ENCODE peak calls at places on chromosome 1, in nine cellular contexts. E is HepG2, Z is cardiac fibroblast, T is adrenal gland, I is anterior cingulate cortex, U is stromal cell of bone marrow, L is Right ventricle myocardium inferior, A is neural crest cell, W is amniotic stem cell. X is an unnamed sample.

GRCh38 chr1:15280416-15280815 is 33.4 kb downstream of the FHAD1 start:
- DNase-seq in E (no peak), Z (no peak), A (no peak), L (no peak), U (no peak), W (no peak), I (no peak), T (no peak), X (no peak)

GRCh38 chr1:173954179-173954578 is 37.1 kb upstream of the SERPINC1 start:
- DNase-seq in U (peak; percentile 3), A (no peak), Z (no peak), E (no peak), W (no peak), I (no peak), T (no peak), L (no peak), X (no peak)

GRCh38 chr1:196309386-196309785 is 298.9 kb downstream of the KCNT2 start:
- DNase-seq in T (no peak), Z (peak; percentile 68), L (no peak), U (peak; percentile 21), W (peak; percentile 44), I (no peak), A (no peak), E (peak; percentile 3), X (no peak)

GRCh38 chr1:910881-911721 is 12.6 kb upstream of the SAMD11 start:
- DNase-seq in W (no peak), I (no peak), E (no peak), U (no peak), L (peak; percentile 28), T (peak; percentile 85), Z (peak; percentile 46), A (no peak), X (no peak)

GRCh38 chr1:54989968-54990810 is 8.5 kb upstream of the BSND start:
- DNase-seq in A (no peak), Z (peak; percentile 68), E (no peak), L (no peak), T (peak; percentile 19), U (no peak), I (no peak), W (no peak), X (no peak)

GRCh38 chr1:12486401-12487005 is 131.5 kb downstream of the DHRS3 start:
- DNase-seq in E (no peak), A (no peak), W (no peak), I (no peak), T (peak; percentile 27), U (no peak), L (peak; percentile 81), Z (peak; percentile 50), X (no peak)

GRCh38 chr1:14897997-14898645 is 255.4 kb upstream of the TMEM51 start:
- DNase-seq in A (no peak), W (no peak), T (no peak), Z (no peak), E (no peak), I (no peak), U (no peak), L (no peak), X (no peak)

GRCh38 chr1:90761781-90762589 is 44.9 kb upstream of the BARHL2 start:
- DNase-seq in T (peak; percentile 19), U (no peak), A (no peak), E (no peak), W (no peak), L (no peak), I (no peak), Z (no peak), X (no peak)

GRCh38 chr1:159055181-159055621 is 21.4 kb downstream of the AIM2 start:
- DNase-seq in W (no peak), I (no peak), Z (no peak), T (no peak), E (no peak), L (no peak), A (no peak), U (no peak), X (no peak)

GRCh38 chr1:35592991-35593769 is 20.1 kb downstream of the TFAP2E start:
- DNase-seq in I (no peak), W (no peak), A (no peak), Z (peak; percentile 31), U (no peak), E (no peak), T (no peak), L (no peak), X (no peak)